ENCODE peak calls at places on chromosomes 12 and 14, in nine cellular contexts. One of them, this sample, is unnamed.

GRCh38 chr12:47741340-47741703 is 16.0 kb upstream of the ENDOU start:
- DNase-seq in kidney glomerular epithelial cell: peak
- DNase-seq in CD4-positive, CD25-positive, alpha-beta regulatory T cell: peak
- DNase-seq in NCI-H748 treated with DMSO at 0.1 percent for 48 hours: peak
- DNase-seq in stimulated activated CD4-positive, alpha-beta T cell treated with anti-CD3 and anti-CD28 coated beads, Interleukin-15, amount 100 ng/mL, for 48 hours: peak
- DNase-seq in effector memory CD8-positive, alpha-beta T cell: peak
- DNase-seq in NCI-H1694 treated with DMSO at 0.1 percent for 48 hours: peak
- DNase-seq in iris pigment epithelial cell: no peak
- DNase-seq in T follicular helper cell: peak
- DNase-seq in this sample: peak

GRCh38 chr14:104428333-104428851 is 151.2 kb upstream of the C14orf180 start:
- DNase-seq in kidney glomerular epithelial cell: no peak
- DNase-seq in CD4-positive, CD25-positive, alpha-beta regulatory T cell: no peak
- DNase-seq in NCI-H748 treated with DMSO at 0.1 percent for 48 hours: no peak
- DNase-seq in stimulated activated CD4-positive, alpha-beta T cell treated with anti-CD3 and anti-CD28 coated beads, Interleukin-15, amount 100 ng/mL, for 48 hours: no peak
- DNase-seq in effector memory CD8-positive, alpha-beta T cell: no peak
- DNase-seq in NCI-H1694 treated with DMSO at 0.1 percent for 48 hours: no peak
- DNase-seq in iris pigment epithelial cell: no peak
- DNase-seq in T follicular helper cell: no peak
- DNase-seq in this sample: no peak

GRCh38 chr12:53340398-53340797 is 4.2 kb upstream of the SP7 start:
- DNase-seq in kidney glomerular epithelial cell: no peak
- DNase-seq in CD4-positive, CD25-positive, alpha-beta regulatory T cell: no peak
- DNase-seq in NCI-H748 treated with DMSO at 0.1 percent for 48 hours: no peak
- DNase-seq in stimulated activated CD4-positive, alpha-beta T cell treated with anti-CD3 and anti-CD28 coated beads, Interleukin-15, amount 100 ng/mL, for 48 hours: no peak
- DNase-seq in effector memory CD8-positive, alpha-beta T cell: no peak
- DNase-seq in NCI-H1694 treated with DMSO at 0.1 percent for 48 hours: no peak
- DNase-seq in iris pigment epithelial cell: no peak
- DNase-seq in T follicular helper cell: no peak
- DNase-seq in this sample: no peak

GRCh38 chr12:84694111-84694510 is 218.5 kb downstream of the SLC6A15 start:
- DNase-seq in kidney glomerular epithelial cell: no peak
- DNase-seq in CD4-positive, CD25-positive, alpha-beta regulatory T cell: no peak
- DNase-seq in NCI-H748 treated with DMSO at 0.1 percent for 48 hours: peak
- DNase-seq in stimulated activated CD4-positive, alpha-beta T cell treated with anti-CD3 and anti-CD28 coated beads, Interleukin-15, amount 100 ng/mL, for 48 hours: no peak
- DNase-seq in effector memory CD8-positive, alpha-beta T cell: no peak
- DNase-seq in NCI-H1694 treated with DMSO at 0.1 percent for 48 hours: peak
- DNase-seq in iris pigment epithelial cell: no peak
- DNase-seq in T follicular helper cell: no peak
- DNase-seq in this sample: no peak

GRCh38 chr12:96247567-96247962 is 53.4 kb downstream of the ELK3 start:
- DNase-seq in kidney glomerular epithelial cell: no peak
- DNase-seq in CD4-positive, CD25-positive, alpha-beta regulatory T cell: no peak
- DNase-seq in NCI-H748 treated with DMSO at 0.1 percent for 48 hours: no peak
- DNase-seq in stimulated activated CD4-positive, alpha-beta T cell treated with anti-CD3 and anti-CD28 coated beads, Interleukin-15, amount 100 ng/mL, for 48 hours: no peak
- DNase-seq in effector memory CD8-positive, alpha-beta T cell: no peak
- DNase-seq in NCI-H1694 treated with DMSO at 0.1 percent for 48 hours: no peak
- DNase-seq in iris pigment epithelial cell: no peak
- DNase-seq in T follicular helper cell: no peak
- DNase-seq in this sample: no peak

GRCh38 chr12:52006726-52007157 is at the start of gene TAMALIN:
- DNase-seq in kidney glomerular epithelial cell: no peak
- DNase-seq in CD4-positive, CD25-positive, alpha-beta regulatory T cell: peak
- DNase-seq in NCI-H748 treated with DMSO at 0.1 percent for 48 hours: peak
- DNase-seq in stimulated activated CD4-positive, alpha-beta T cell treated with anti-CD3 and anti-CD28 coated beads, Interleukin-15, amount 100 ng/mL, for 48 hours: peak
- DNase-seq in effector memory CD8-positive, alpha-beta T cell: peak
- DNase-seq in NCI-H1694 treated with DMSO at 0.1 percent for 48 hours: no peak
- DNase-seq in iris pigment epithelial cell: peak
- DNase-seq in T follicular helper cell: peak
- DNase-seq in this sample: peak

GRCh38 chr12:75116611-75117010 is 93.0 kb downstream of the KCNC2 start:
- DNase-seq in kidney glomerular epithelial cell: no peak
- DNase-seq in CD4-positive, CD25-positive, alpha-beta regulatory T cell: no peak
- DNase-seq in NCI-H748 treated with DMSO at 0.1 percent for 48 hours: no peak
- DNase-seq in stimulated activated CD4-positive, alpha-beta T cell treated with anti-CD3 and anti-CD28 coated beads, Interleukin-15, amount 100 ng/mL, for 48 hours: no peak
- DNase-seq in effector memory CD8-positive, alpha-beta T cell: no peak
- DNase-seq in NCI-H1694 treated with DMSO at 0.1 percent for 48 hours: no peak
- DNase-seq in iris pigment epithelial cell: no peak
- DNase-seq in T follicular helper cell: no peak
- DNase-seq in this sample: no peak

GRCh38 chr12:127257366-127257935 is 1009.5 kb upstream of the TMEM132C start:
- DNase-seq in kidney glomerular epithelial cell: no peak
- DNase-seq in CD4-positive, CD25-positive, alpha-beta regulatory T cell: no peak
- DNase-seq in NCI-H748 treated with DMSO at 0.1 percent for 48 hours: no peak
- DNase-seq in stimulated activated CD4-positive, alpha-beta T cell treated with anti-CD3 and anti-CD28 coated beads, Interleukin-15, amount 100 ng/mL, for 48 hours: no peak
- DNase-seq in effector memory CD8-positive, alpha-beta T cell: no peak
- DNase-seq in NCI-H1694 treated with DMSO at 0.1 percent for 48 hours: no peak
- DNase-seq in iris pigment epithelial cell: peak
- DNase-seq in T follicular helper cell: no peak
- DNase-seq in this sample: no peak

GRCh38 chr12:117051380-117051779 is 47.8 kb downstream of the TESC start:
- DNase-seq in kidney glomerular epithelial cell: no peak
- DNase-seq in CD4-positive, CD25-positive, alpha-beta regulatory T cell: no peak
- DNase-seq in NCI-H748 treated with DMSO at 0.1 percent for 48 hours: no peak
- DNase-seq in stimulated activated CD4-positive, alpha-beta T cell treated with anti-CD3 and anti-CD28 coated beads, Interleukin-15, amount 100 ng/mL, for 48 hours: no peak
- DNase-seq in effector memory CD8-positive, alpha-beta T cell: no peak
- DNase-seq in NCI-H1694 treated with DMSO at 0.1 percent for 48 hours: no peak
- DNase-seq in iris pigment epithelial cell: no peak
- DNase-seq in T follicular helper cell: no peak
- DNase-seq in this sample: no peak

GRCh38 chr12:125403145-125403789 is 338.0 kb downstream of the AACS start:
- DNase-seq in kidney glomerular epithelial cell: peak
- DNase-seq in CD4-positive, CD25-positive, alpha-beta regulatory T cell: no peak
- DNase-seq in NCI-H748 treated with DMSO at 0.1 percent for 48 hours: peak
- DNase-seq in stimulated activated CD4-positive, alpha-beta T cell treated with anti-CD3 and anti-CD28 coated beads, Interleukin-15, amount 100 ng/mL, for 48 hours: no peak
- DNase-seq in effector memory CD8-positive, alpha-beta T cell: no peak
- DNase-seq in NCI-H1694 treated with DMSO at 0.1 percent for 48 hours: peak
- DNase-seq in iris pigment epithelial cell: peak
- DNase-seq in T follicular helper cell: no peak
- DNase-seq in this sample: no peak

GRCh38 chr14:53709381-53709780 is 247.2 kb downstream of the BMP4 start:
- DNase-seq in kidney glomerular epithelial cell: no peak
- DNase-seq in CD4-positive, CD25-positive, alpha-beta regulatory T cell: no peak
- DNase-seq in NCI-H748 treated with DMSO at 0.1 percent for 48 hours: no peak
- DNase-seq in stimulated activated CD4-positive, alpha-beta T cell treated with anti-CD3 and anti-CD28 coated beads, Interleukin-15, amount 100 ng/mL, for 48 hours: no peak
- DNase-seq in effector memory CD8-positive, alpha-beta T cell: no peak
- DNase-seq in NCI-H1694 treated with DMSO at 0.1 percent for 48 hours: no peak
- DNase-seq in iris pigment epithelial cell: no peak
- DNase-seq in T follicular helper cell: no peak
- DNase-seq in this sample: no peak

GRCh38 chr14:73463411-73463810 is 5.1 kb upstream of the NUMB start:
- DNase-seq in kidney glomerular epithelial cell: no peak
- DNase-seq in CD4-positive, CD25-positive, alpha-beta regulatory T cell: no peak
- DNase-seq in NCI-H748 treated with DMSO at 0.1 percent for 48 hours: no peak
- DNase-seq in stimulated activated CD4-positive, alpha-beta T cell treated with anti-CD3 and anti-CD28 coated beads, Interleukin-15, amount 100 ng/mL, for 48 hours: peak
- DNase-seq in effector memory CD8-positive, alpha-beta T cell: no peak
- DNase-seq in NCI-H1694 treated with DMSO at 0.1 percent for 48 hours: no peak
- DNase-seq in iris pigment epithelial cell: peak
- DNase-seq in T follicular helper cell: no peak
- DNase-seq in this sample: no peak

GRCh38 chr12:95143784-95144205 is 70.4 kb upstream of the NR2C1 start:
- DNase-seq in kidney glomerular epithelial cell: no peak
- DNase-seq in CD4-positive, CD25-positive, alpha-beta regulatory T cell: no peak
- DNase-seq in NCI-H748 treated with DMSO at 0.1 percent for 48 hours: no peak
- DNase-seq in stimulated activated CD4-positive, alpha-beta T cell treated with anti-CD3 and anti-CD28 coated beads, Interleukin-15, amount 100 ng/mL, for 48 hours: no peak
- DNase-seq in effector memory CD8-positive, alpha-beta T cell: no peak
- DNase-seq in NCI-H1694 treated with DMSO at 0.1 percent for 48 hours: no peak
- DNase-seq in iris pigment epithelial cell: no peak
- DNase-seq in T follicular helper cell: no peak
- DNase-seq in this sample: no peak

GRCh38 chr14:49286257-49286983 is 299.8 kb downstream of the RPS29 start:
- DNase-seq in kidney glomerular epithelial cell: no peak
- DNase-seq in CD4-positive, CD25-positive, alpha-beta regulatory T cell: no peak
- DNase-seq in NCI-H748 treated with DMSO at 0.1 percent for 48 hours: no peak
- DNase-seq in stimulated activated CD4-positive, alpha-beta T cell treated with anti-CD3 and anti-CD28 coated beads, Interleukin-15, amount 100 ng/mL, for 48 hours: no peak
- DNase-seq in effector memory CD8-positive, alpha-beta T cell: no peak
- DNase-seq in NCI-H1694 treated with DMSO at 0.1 percent for 48 hours: no peak
- DNase-seq in iris pigment epithelial cell: no peak
- DNase-seq in T follicular helper cell: no peak
- DNase-seq in this sample: no peak

GRCh38 chr14:72651081-72651480 is 242.8 kb downstream of the DPF3 start:
- DNase-seq in kidney glomerular epithelial cell: no peak
- DNase-seq in CD4-positive, CD25-positive, alpha-beta regulatory T cell: no peak
- DNase-seq in NCI-H748 treated with DMSO at 0.1 percent for 48 hours: no peak
- DNase-seq in stimulated activated CD4-positive, alpha-beta T cell treated with anti-CD3 and anti-CD28 coated beads, Interleukin-15, amount 100 ng/mL, for 48 hours: no peak
- DNase-seq in effector memory CD8-positive, alpha-beta T cell: no peak
- DNase-seq in NCI-H1694 treated with DMSO at 0.1 percent for 48 hours: no peak
- DNase-seq in iris pigment epithelial cell: peak
- DNase-seq in T follicular helper cell: no peak
- DNase-seq in this sample: no peak

GRCh38 chr14:105500036-105500725 is 9.1 kb downstream of the TEDC1 start:
- DNase-seq in kidney glomerular epithelial cell: no peak
- DNase-seq in CD4-positive, CD25-positive, alpha-beta regulatory T cell: no peak
- DNase-seq in NCI-H748 treated with DMSO at 0.1 percent for 48 hours: no peak
- DNase-seq in stimulated activated CD4-positive, alpha-beta T cell treated with anti-CD3 and anti-CD28 coated beads, Interleukin-15, amount 100 ng/mL, for 48 hours: no peak
- DNase-seq in effector memory CD8-positive, alpha-beta T cell: no peak
- DNase-seq in NCI-H1694 treated with DMSO at 0.1 percent for 48 hours: no peak
- DNase-seq in iris pigment epithelial cell: no peak
- DNase-seq in T follicular helper cell: no peak
- DNase-seq in this sample: no peak

GRCh38 chr14:93994919-93995682 is 2.0 kb upstream of the CCDC197 start:
- DNase-seq in kidney glomerular epithelial cell: peak
- DNase-seq in CD4-positive, CD25-positive, alpha-beta regulatory T cell: no peak
- DNase-seq in NCI-H748 treated with DMSO at 0.1 percent for 48 hours: no peak
- DNase-seq in stimulated activated CD4-positive, alpha-beta T cell treated with anti-CD3 and anti-CD28 coated beads, Interleukin-15, amount 100 ng/mL, for 48 hours: peak
- DNase-seq in effector memory CD8-positive, alpha-beta T cell: no peak
- DNase-seq in NCI-H1694 treated with DMSO at 0.1 percent for 48 hours: no peak
- DNase-seq in iris pigment epithelial cell: peak
- DNase-seq in T follicular helper cell: no peak
- DNase-seq in this sample: no peak

GRCh38 chr12:89319606-89320005 is 32.7 kb downstream of the DUSP6 start:
- DNase-seq in kidney glomerular epithelial cell: no peak
- DNase-seq in CD4-positive, CD25-positive, alpha-beta regulatory T cell: no peak
- DNase-seq in NCI-H748 treated with DMSO at 0.1 percent for 48 hours: no peak
- DNase-seq in stimulated activated CD4-positive, alpha-beta T cell treated with anti-CD3 and anti-CD28 coated beads, Interleukin-15, amount 100 ng/mL, for 48 hours: no peak
- DNase-seq in effector memory CD8-positive, alpha-beta T cell: no peak
- DNase-seq in NCI-H1694 treated with DMSO at 0.1 percent for 48 hours: no peak
- DNase-seq in iris pigment epithelial cell: no peak
- DNase-seq in T follicular helper cell: no peak
- DNase-seq in this sample: no peak

GRCh38 chr12:52782502-52782901 is 5.4 kb upstream of the KRT76 start:
- DNase-seq in kidney glomerular epithelial cell: no peak
- DNase-seq in CD4-positive, CD25-positive, alpha-beta regulatory T cell: no peak
- DNase-seq in NCI-H748 treated with DMSO at 0.1 percent for 48 hours: no peak
- DNase-seq in stimulated activated CD4-positive, alpha-beta T cell treated with anti-CD3 and anti-CD28 coated beads, Interleukin-15, amount 100 ng/mL, for 48 hours: no peak
- DNase-seq in effector memory CD8-positive, alpha-beta T cell: no peak
- DNase-seq in NCI-H1694 treated with DMSO at 0.1 percent for 48 hours: no peak
- DNase-seq in iris pigment epithelial cell: no peak
- DNase-seq in T follicular helper cell: no peak
- DNase-seq in this sample: no peak

GRCh38 chr12:27618836-27619235 is 77.4 kb upstream of the REP15 start:
- DNase-seq in kidney glomerular epithelial cell: no peak
- DNase-seq in CD4-positive, CD25-positive, alpha-beta regulatory T cell: no peak
- DNase-seq in NCI-H748 treated with DMSO at 0.1 percent for 48 hours: no peak
- DNase-seq in stimulated activated CD4-positive, alpha-beta T cell treated with anti-CD3 and anti-CD28 coated beads, Interleukin-15, amount 100 ng/mL, for 48 hours: no peak
- DNase-seq in effector memory CD8-positive, alpha-beta T cell: no peak
- DNase-seq in NCI-H1694 treated with DMSO at 0.1 percent for 48 hours: no peak
- DNase-seq in iris pigment epithelial cell: no peak
- DNase-seq in T follicular helper cell: no peak
- DNase-seq in this sample: no peak

GRCh38 chr14:105849933-105850626 is 323.7 kb downstream of the TMEM121 start:
- DNase-seq in kidney glomerular epithelial cell: no peak
- DNase-seq in CD4-positive, CD25-positive, alpha-beta regulatory T cell: no peak
- DNase-seq in NCI-H748 treated with DMSO at 0.1 percent for 48 hours: no peak
- DNase-seq in stimulated activated CD4-positive, alpha-beta T cell treated with anti-CD3 and anti-CD28 coated beads, Interleukin-15, amount 100 ng/mL, for 48 hours: no peak
- DNase-seq in effector memory CD8-positive, alpha-beta T cell: no peak
- DNase-seq in NCI-H1694 treated with DMSO at 0.1 percent for 48 hours: no peak
- DNase-seq in iris pigment epithelial cell: no peak
- DNase-seq in T follicular helper cell: no peak
- DNase-seq in this sample: no peak

GRCh38 chr12:32270818-32271710 is 128.3 kb upstream of the FGD4 start:
- DNase-seq in kidney glomerular epithelial cell: peak
- DNase-seq in CD4-positive, CD25-positive, alpha-beta regulatory T cell: no peak
- DNase-seq in NCI-H748 treated with DMSO at 0.1 percent for 48 hours: no peak
- DNase-seq in stimulated activated CD4-positive, alpha-beta T cell treated with anti-CD3 and anti-CD28 coated beads, Interleukin-15, amount 100 ng/mL, for 48 hours: no peak
- DNase-seq in effector memory CD8-positive, alpha-beta T cell: no peak
- DNase-seq in NCI-H1694 treated with DMSO at 0.1 percent for 48 hours: no peak
- DNase-seq in iris pigment epithelial cell: peak
- DNase-seq in T follicular helper cell: no peak
- DNase-seq in this sample: no peak

GRCh38 chr12:110906985-110907384 is 13.4 kb downstream of the MYL2 start:
- DNase-seq in kidney glomerular epithelial cell: no peak
- DNase-seq in CD4-positive, CD25-positive, alpha-beta regulatory T cell: no peak
- DNase-seq in NCI-H748 treated with DMSO at 0.1 percent for 48 hours: no peak
- DNase-seq in stimulated activated CD4-positive, alpha-beta T cell treated with anti-CD3 and anti-CD28 coated beads, Interleukin-15, amount 100 ng/mL, for 48 hours: no peak
- DNase-seq in effector memory CD8-positive, alpha-beta T cell: no peak
- DNase-seq in NCI-H1694 treated with DMSO at 0.1 percent for 48 hours: no peak
- DNase-seq in iris pigment epithelial cell: peak
- DNase-seq in T follicular helper cell: no peak
- DNase-seq in this sample: no peak

GRCh38 chr12:43348221-43348620 is 203.8 kb downstream of the ADAMTS20 start:
- DNase-seq in kidney glomerular epithelial cell: no peak
- DNase-seq in CD4-positive, CD25-positive, alpha-beta regulatory T cell: no peak
- DNase-seq in NCI-H748 treated with DMSO at 0.1 percent for 48 hours: no peak
- DNase-seq in stimulated activated CD4-positive, alpha-beta T cell treated with anti-CD3 and anti-CD28 coated beads, Interleukin-15, amount 100 ng/mL, for 48 hours: no peak
- DNase-seq in effector memory CD8-positive, alpha-beta T cell: no peak
- DNase-seq in NCI-H1694 treated with DMSO at 0.1 percent for 48 hours: no peak
- DNase-seq in iris pigment epithelial cell: no peak
- DNase-seq in T follicular helper cell: no peak
- DNase-seq in this sample: no peak

GRCh38 chr12:105462336-105462735 is 131.8 kb downstream of the C12orf75 start:
- DNase-seq in kidney glomerular epithelial cell: no peak
- DNase-seq in CD4-positive, CD25-positive, alpha-beta regulatory T cell: no peak
- DNase-seq in NCI-H748 treated with DMSO at 0.1 percent for 48 hours: no peak
- DNase-seq in stimulated activated CD4-positive, alpha-beta T cell treated with anti-CD3 and anti-CD28 coated beads, Interleukin-15, amount 100 ng/mL, for 48 hours: no peak
- DNase-seq in effector memory CD8-positive, alpha-beta T cell: no peak
- DNase-seq in NCI-H1694 treated with DMSO at 0.1 percent for 48 hours: no peak
- DNase-seq in iris pigment epithelial cell: no peak
- DNase-seq in T follicular helper cell: no peak
- DNase-seq in this sample: no peak

GRCh38 chr14:55031190-55031589 is 4.2 kb downstream of the SOCS4 start:
- DNase-seq in kidney glomerular epithelial cell: no peak
- DNase-seq in CD4-positive, CD25-positive, alpha-beta regulatory T cell: no peak
- DNase-seq in NCI-H748 treated with DMSO at 0.1 percent for 48 hours: no peak
- DNase-seq in stimulated activated CD4-positive, alpha-beta T cell treated with anti-CD3 and anti-CD28 coated beads, Interleukin-15, amount 100 ng/mL, for 48 hours: no peak
- DNase-seq in effector memory CD8-positive, alpha-beta T cell: no peak
- DNase-seq in NCI-H1694 treated with DMSO at 0.1 percent for 48 hours: no peak
- DNase-seq in iris pigment epithelial cell: peak
- DNase-seq in T follicular helper cell: no peak
- DNase-seq in this sample: no peak

GRCh38 chr14:26330982-26331381 is 266.9 kb downstream of the NOVA1 start:
- DNase-seq in kidney glomerular epithelial cell: peak
- DNase-seq in CD4-positive, CD25-positive, alpha-beta regulatory T cell: no peak
- DNase-seq in NCI-H748 treated with DMSO at 0.1 percent for 48 hours: no peak
- DNase-seq in stimulated activated CD4-positive, alpha-beta T cell treated with anti-CD3 and anti-CD28 coated beads, Interleukin-15, amount 100 ng/mL, for 48 hours: no peak
- DNase-seq in effector memory CD8-positive, alpha-beta T cell: no peak
- DNase-seq in NCI-H1694 treated with DMSO at 0.1 percent for 48 hours: no peak
- DNase-seq in iris pigment epithelial cell: no peak
- DNase-seq in T follicular helper cell: no peak
- DNase-seq in this sample: no peak

GRCh38 chr12:31210104-31210503 is 115.8 kb downstream of the SINHCAF start:
- DNase-seq in kidney glomerular epithelial cell: no peak
- DNase-seq in CD4-positive, CD25-positive, alpha-beta regulatory T cell: no peak
- DNase-seq in NCI-H748 treated with DMSO at 0.1 percent for 48 hours: no peak
- DNase-seq in stimulated activated CD4-positive, alpha-beta T cell treated with anti-CD3 and anti-CD28 coated beads, Interleukin-15, amount 100 ng/mL, for 48 hours: no peak
- DNase-seq in effector memory CD8-positive, alpha-beta T cell: no peak
- DNase-seq in NCI-H1694 treated with DMSO at 0.1 percent for 48 hours: no peak
- DNase-seq in iris pigment epithelial cell: peak
- DNase-seq in T follicular helper cell: no peak
- DNase-seq in this sample: no peak

GRCh38 chr12:84642201-84642600 is 270.4 kb downstream of the SLC6A15 start:
- DNase-seq in kidney glomerular epithelial cell: no peak
- DNase-seq in CD4-positive, CD25-positive, alpha-beta regulatory T cell: no peak
- DNase-seq in NCI-H748 treated with DMSO at 0.1 percent for 48 hours: no peak
- DNase-seq in stimulated activated CD4-positive, alpha-beta T cell treated with anti-CD3 and anti-CD28 coated beads, Interleukin-15, amount 100 ng/mL, for 48 hours: no peak
- DNase-seq in effector memory CD8-positive, alpha-beta T cell: no peak
- DNase-seq in NCI-H1694 treated with DMSO at 0.1 percent for 48 hours: no peak
- DNase-seq in iris pigment epithelial cell: peak
- DNase-seq in T follicular helper cell: no peak
- DNase-seq in this sample: no peak

GRCh38 chr12:64088431-64089349 is 133.4 kb downstream of the KICS2 start:
- DNase-seq in kidney glomerular epithelial cell: peak
- DNase-seq in CD4-positive, CD25-positive, alpha-beta regulatory T cell: no peak
- DNase-seq in NCI-H748 treated with DMSO at 0.1 percent for 48 hours: no peak
- DNase-seq in stimulated activated CD4-positive, alpha-beta T cell treated with anti-CD3 and anti-CD28 coated beads, Interleukin-15, amount 100 ng/mL, for 48 hours: no peak
- DNase-seq in effector memory CD8-positive, alpha-beta T cell: no peak
- DNase-seq in NCI-H1694 treated with DMSO at 0.1 percent for 48 hours: no peak
- DNase-seq in iris pigment epithelial cell: peak
- DNase-seq in T follicular helper cell: no peak
- DNase-seq in this sample: no peak

GRCh38 chr14:94307410-94307992 is 14.4 kb upstream of the SERPINA10 start:
- DNase-seq in kidney glomerular epithelial cell: no peak
- DNase-seq in CD4-positive, CD25-positive, alpha-beta regulatory T cell: no peak
- DNase-seq in NCI-H748 treated with DMSO at 0.1 percent for 48 hours: no peak
- DNase-seq in stimulated activated CD4-positive, alpha-beta T cell treated with anti-CD3 and anti-CD28 coated beads, Interleukin-15, amount 100 ng/mL, for 48 hours: no peak
- DNase-seq in effector memory CD8-positive, alpha-beta T cell: no peak
- DNase-seq in NCI-H1694 treated with DMSO at 0.1 percent for 48 hours: peak
- DNase-seq in iris pigment epithelial cell: peak
- DNase-seq in T follicular helper cell: no peak
- DNase-seq in this sample: no peak